ENCODE peak calls at places on chromosome 4, in four cellular contexts. L is lung, H is A549, K is suprapubic skin. N is an unnamed sample. For H3K4me1, the result is how much of the 10 kb centered on the place peaks cover.

GRCh38 chr4:15035152-15035551 is 32.9 kb downstream of the CPEB2 start:
- DNase-seq in L (no peak), H (no peak), K (no peak), N (no peak)

GRCh38 chr4:183987987-183988392 is 82.9 kb downstream of the STOX2 start:
- DNase-seq in L (peak), H (peak), K (no peak), N (no peak)

GRCh38 chr4:133476064-133476463 is 327.0 kb downstream of the PCDH10 start:
- DNase-seq in L (no peak), H (no peak), K (no peak), N (no peak)

GRCh38 chr4:5953003-5953951 is 60.4 kb upstream of the CRMP1 start:
- DNase-seq in L (no peak), H (no peak), K (peak), N (no peak)

GRCh38 chr4:184046148-184046547 is 141.0 kb downstream of the STOX2 start:
- DNase-seq in L (no peak), H (no peak), K (no peak), N (no peak)

GRCh38 chr4:108224628-108225053 is 55.9 kb upstream of the LEF1 start:
- DNase-seq in L (no peak), H (no peak), K (no peak), N (no peak)

GRCh38 chr4:10688022-10688421 is 3.5 kb upstream of the CLNK start:
- DNase-seq in L (no peak), H (no peak), K (no peak), N (no peak)

GRCh38 chr4:88522702-88523324 is 763 bp downstream of the PYURF start:
- DNase-seq in L (no peak), H (peak), K (no peak), N (peak)

GRCh38 chr4:8167815-8168214 is 9.2 kb upstream of the ABLIM2 start:
- DNase-seq in L (no peak), H (no peak), K (no peak), N (no peak)

GRCh38 chr4:130534651-130535050 is 1438.7 kb downstream of the C4orf33 start:
- DNase-seq in L (no peak), H (no peak), K (no peak), N (no peak)

GRCh38 chr4:99507762-99508161 is 3.1 kb upstream of the C4orf17 start:
- DNase-seq in L (no peak), H (no peak), K (no peak), N (peak)

GRCh38 chr4:145735330-145735638 is 55.3 kb downstream of the C4orf51 start:
- DNase-seq in L (peak), H (peak), K (no peak), N (no peak)

GRCh38 chr4:101367201-101367600 is 19.9 kb upstream of the PPP3CA start:
- DNase-seq in L (no peak), H (no peak), K (no peak), N (no peak)

GRCh38 chr4:70629469-70630090 is 1.0 kb downstream of the ENAM start:
- DNase-seq in L (no peak), H (no peak), K (no peak), N (no peak)

GRCh38 chr4:6333301-6334202 is 63.9 kb downstream of the WFS1 start:
- DNase-seq in L (no peak), H (no peak), K (no peak), N (no peak)

GRCh38 chr4:154559141-154559841 is 3.5 kb upstream of the FGB start:
- DNase-seq in L (no peak), H (peak), K (no peak), N (no peak)

GRCh38 chr4:111128327-111128726 is 505.4 kb upstream of the PITX2 start:
- DNase-seq in L (no peak), H (no peak), K (no peak), N (no peak)

GRCh38 chr4:24850669-24851068 is 55.3 kb downstream of the SOD3 start:
- DNase-seq in L (no peak), H (no peak), K (no peak), N (no peak)

GRCh38 chr4:102826105-102826889 is 1.1 kb downstream of the UBE2D3 start:
- DNase-seq in L (no peak), H (no peak), K (peak), N (no peak)
- H3K4me1 ChIP-seq in L (under half), H (under half), K (under half), N (under half)

GRCh38 chr4:164383187-164384181 is 370.4 kb upstream of the SMIM31 start:
- DNase-seq in L (no peak), H (no peak), K (no peak), N (no peak)
- TF ChIP-seq CTCF in L (no peak), H (no peak), K (no peak), N (no peak)

GRCh38 chr4:56977321-56978012 is at the start of gene NOA1:
- DNase-seq in L (peak), H (peak), K (peak), N (peak)

GRCh38 chr4:56978750-56979303 is at the start of gene POLR2B:
- DNase-seq in L (peak), H (peak), K (peak), N (peak)

GRCh38 chr4:56976283-56976877 is 1.0 kb downstream of the NOA1 start:
- DNase-seq in L (no peak), H (no peak), K (no peak), N (no peak)

GRCh38 chr4:56979674-56980073 is 978 bp downstream of the POLR2B start:
- DNase-seq in L (no peak), H (no peak), K (no peak), N (peak)

GRCh38 chr4:56976878-56977320 is 507 bp downstream of the NOA1 start:
- DNase-seq in L (peak), H (peak), K (no peak), N (peak)
- H3K4me1 ChIP-seq in L (under half), H (under half), K (half or more), N (under half)

DNA sequence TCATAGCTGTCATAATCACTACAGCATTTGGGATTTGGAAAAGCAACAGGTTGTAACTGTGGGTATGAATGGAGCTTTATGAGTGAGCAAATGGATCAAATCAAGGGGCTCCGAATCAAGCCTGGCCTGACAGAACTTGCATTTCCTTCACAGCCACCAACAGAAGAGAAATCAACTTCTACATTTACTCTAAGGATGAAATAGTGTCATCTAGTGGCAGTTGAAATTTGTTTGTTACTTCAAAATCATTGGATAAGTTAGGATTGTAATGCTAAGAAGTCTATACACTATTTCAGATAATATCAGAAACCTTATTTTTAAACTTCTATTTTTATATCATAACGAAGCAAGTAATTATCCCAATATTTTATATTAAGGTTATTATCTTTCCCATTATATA is 10.7 kb upstream of the WDR17 start:
- DNase-seq in L (no peak), H (no peak), K (no peak), N (no peak)
- TF ChIP-seq CTCF in L (peak), H (peak), K (no peak), N (no peak)

DNA sequence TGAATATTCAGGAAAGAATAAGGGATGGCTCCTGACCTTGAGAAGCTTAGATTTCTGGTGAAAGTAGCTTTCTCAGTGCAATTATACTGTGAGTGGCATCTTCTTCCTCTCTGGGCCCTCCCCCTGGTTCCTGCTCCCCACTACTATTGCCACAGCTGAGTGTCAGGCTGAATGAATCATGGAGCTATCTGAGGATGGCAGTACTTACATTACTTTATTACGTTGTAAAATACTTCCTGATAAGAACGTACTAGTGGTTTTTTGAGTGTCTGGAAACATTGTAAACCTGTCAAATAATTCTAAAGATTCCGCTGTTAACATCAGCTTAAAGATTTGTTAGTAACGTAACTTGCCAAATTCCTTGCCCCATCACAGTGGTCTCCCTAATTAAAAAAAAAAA is 36.2 kb downstream of the ARHGAP10 start:
- DNase-seq in L (no peak), H (peak), K (no peak), N (no peak)
- H3K4me1 ChIP-seq in L (under half), H (under half), K (under half), N (under half)